ENCODE peak calls at places on chromosomes 5 and 9, in six cellular contexts. One of them, this sample, is unnamed.

GRCh38 chr5:109750407-109750806 is 60.7 kb downstream of the MAN2A1 start:
- DNase-seq in activated effector memory CD4-positive, alpha-beta T cell treated with Interleukin-2 at 50 U/mL for 16 hours: no peak
- DNase-seq in NCI-H2107: no peak
- DNase-seq in activated CD8-positive, alpha-beta T cell treated with anti-CD3 and anti-CD28 coated beads for 36 hours: no peak
- DNase-seq in retina: no peak
- DNase-seq in T-helper 2 cell: no peak
- DNase-seq in this sample: no peak

GRCh38 chr5:146967646-146968045 is 89.1 kb upstream of the PPP2R2B start:
- DNase-seq in activated effector memory CD4-positive, alpha-beta T cell treated with Interleukin-2 at 50 U/mL for 16 hours: no peak
- DNase-seq in NCI-H2107: no peak
- DNase-seq in activated CD8-positive, alpha-beta T cell treated with anti-CD3 and anti-CD28 coated beads for 36 hours: no peak
- DNase-seq in retina: no peak
- DNase-seq in T-helper 2 cell: no peak
- DNase-seq in this sample: no peak

GRCh38 chr5:147856801-147857200 is 21.7 kb upstream of the SCGB3A2 start:
- DNase-seq in activated effector memory CD4-positive, alpha-beta T cell treated with Interleukin-2 at 50 U/mL for 16 hours: no peak
- DNase-seq in NCI-H2107: no peak
- DNase-seq in activated CD8-positive, alpha-beta T cell treated with anti-CD3 and anti-CD28 coated beads for 36 hours: no peak
- DNase-seq in retina: no peak
- DNase-seq in T-helper 2 cell: no peak
- DNase-seq in this sample: no peak

GRCh38 chr5:45796959-45797553 is 100.9 kb upstream of the HCN1 start:
- DNase-seq in activated effector memory CD4-positive, alpha-beta T cell treated with Interleukin-2 at 50 U/mL for 16 hours: no peak
- DNase-seq in NCI-H2107: no peak
- DNase-seq in activated CD8-positive, alpha-beta T cell treated with anti-CD3 and anti-CD28 coated beads for 36 hours: no peak
- DNase-seq in retina: no peak
- DNase-seq in T-helper 2 cell: no peak
- DNase-seq in this sample: no peak

GRCh38 chr5:5018560-5018935 is 121.6 kb upstream of the ADAMTS16 start:
- DNase-seq in activated effector memory CD4-positive, alpha-beta T cell treated with Interleukin-2 at 50 U/mL for 16 hours: no peak
- DNase-seq in NCI-H2107: no peak
- DNase-seq in activated CD8-positive, alpha-beta T cell treated with anti-CD3 and anti-CD28 coated beads for 36 hours: no peak
- DNase-seq in retina: no peak
- DNase-seq in T-helper 2 cell: no peak
- DNase-seq in this sample: peak

GRCh38 chr5:36691241-36691640 is 84.8 kb downstream of the SLC1A3 start:
- DNase-seq in activated effector memory CD4-positive, alpha-beta T cell treated with Interleukin-2 at 50 U/mL for 16 hours: no peak
- DNase-seq in NCI-H2107: no peak
- DNase-seq in activated CD8-positive, alpha-beta T cell treated with anti-CD3 and anti-CD28 coated beads for 36 hours: no peak
- DNase-seq in retina: no peak
- DNase-seq in T-helper 2 cell: no peak
- DNase-seq in this sample: no peak

GRCh38 chr9:1373445-1373844 is 323.3 kb downstream of the DMRT2 start:
- DNase-seq in activated effector memory CD4-positive, alpha-beta T cell treated with Interleukin-2 at 50 U/mL for 16 hours: no peak
- DNase-seq in NCI-H2107: no peak
- DNase-seq in activated CD8-positive, alpha-beta T cell treated with anti-CD3 and anti-CD28 coated beads for 36 hours: no peak
- DNase-seq in retina: no peak
- DNase-seq in T-helper 2 cell: no peak
- DNase-seq in this sample: no peak

GRCh38 chr5:8944005-8944404 is 601.9 kb downstream of the SEMA5A start:
- DNase-seq in activated effector memory CD4-positive, alpha-beta T cell treated with Interleukin-2 at 50 U/mL for 16 hours: no peak
- DNase-seq in NCI-H2107: no peak
- DNase-seq in activated CD8-positive, alpha-beta T cell treated with anti-CD3 and anti-CD28 coated beads for 36 hours: no peak
- DNase-seq in retina: no peak
- DNase-seq in T-helper 2 cell: no peak
- DNase-seq in this sample: peak

GRCh38 chr9:129776566-129776937 is 23.7 kb upstream of the PTGES start:
- DNase-seq in activated effector memory CD4-positive, alpha-beta T cell treated with Interleukin-2 at 50 U/mL for 16 hours: no peak
- DNase-seq in NCI-H2107: no peak
- DNase-seq in activated CD8-positive, alpha-beta T cell treated with anti-CD3 and anti-CD28 coated beads for 36 hours: no peak
- DNase-seq in retina: no peak
- DNase-seq in T-helper 2 cell: no peak
- DNase-seq in this sample: peak

GRCh38 chr5:176670449-176670848 is 23.2 kb downstream of the TSPAN17 start:
- DNase-seq in activated effector memory CD4-positive, alpha-beta T cell treated with Interleukin-2 at 50 U/mL for 16 hours: no peak
- DNase-seq in NCI-H2107: no peak
- DNase-seq in activated CD8-positive, alpha-beta T cell treated with anti-CD3 and anti-CD28 coated beads for 36 hours: no peak
- DNase-seq in retina: no peak
- DNase-seq in T-helper 2 cell: no peak
- DNase-seq in this sample: no peak

GRCh38 chr5:65485405-65485804 is 3.7 kb upstream of the ADAMTS6 start:
- DNase-seq in activated effector memory CD4-positive, alpha-beta T cell treated with Interleukin-2 at 50 U/mL for 16 hours: no peak
- DNase-seq in NCI-H2107: no peak
- DNase-seq in activated CD8-positive, alpha-beta T cell treated with anti-CD3 and anti-CD28 coated beads for 36 hours: no peak
- DNase-seq in retina: no peak
- DNase-seq in T-helper 2 cell: no peak
- DNase-seq in this sample: no peak

GRCh38 chr9:101995231-101995630 is 256.8 kb upstream of the GRIN3A start:
- DNase-seq in activated effector memory CD4-positive, alpha-beta T cell treated with Interleukin-2 at 50 U/mL for 16 hours: no peak
- DNase-seq in NCI-H2107: no peak
- DNase-seq in activated CD8-positive, alpha-beta T cell treated with anti-CD3 and anti-CD28 coated beads for 36 hours: no peak
- DNase-seq in retina: no peak
- DNase-seq in T-helper 2 cell: no peak
- DNase-seq in this sample: no peak

GRCh38 chr5:170493028-170493820 is 10.6 kb upstream of the KCNIP1 start:
- DNase-seq in activated effector memory CD4-positive, alpha-beta T cell treated with Interleukin-2 at 50 U/mL for 16 hours: no peak
- DNase-seq in NCI-H2107: no peak
- DNase-seq in activated CD8-positive, alpha-beta T cell treated with anti-CD3 and anti-CD28 coated beads for 36 hours: no peak
- DNase-seq in retina: no peak
- DNase-seq in T-helper 2 cell: no peak
- DNase-seq in this sample: no peak

GRCh38 chr5:122756263-122756911 is 18.5 kb upstream of the SNX2 start:
- DNase-seq in activated effector memory CD4-positive, alpha-beta T cell treated with Interleukin-2 at 50 U/mL for 16 hours: no peak
- DNase-seq in NCI-H2107: no peak
- DNase-seq in activated CD8-positive, alpha-beta T cell treated with anti-CD3 and anti-CD28 coated beads for 36 hours: peak
- DNase-seq in retina: no peak
- DNase-seq in T-helper 2 cell: peak
- DNase-seq in this sample: peak